ENCODE peak calls at places on chromosomes 12 and 14, in eight cellular contexts. H, Y, C, V, E, W, Z and M are unnamed samples.

GRCh38 chr12:2691001-2691339 is 103.8 kb upstream of the FKBP4 start:
- DNase-seq in H (peak; percentile 62), Y (peak; percentile 27), C (peak; percentile 72), V (peak; percentile 85), E (no peak), W (no peak), Z (peak; percentile 43), M (peak; percentile 69)

GRCh38 chr14:68444449-68445168 is 348.3 kb downstream of the ZFP36L1 start:
- DNase-seq in H (no peak), Y (peak; percentile 69), C (no peak), V (no peak), E (peak; percentile 69), W (no peak), Z (no peak), M (no peak)

GRCh38 chr14:97517566-97518234 is 720.5 kb downstream of the VRK1 start:
- DNase-seq in H (no peak), Y (no peak), C (no peak), V (no peak), E (no peak), W (no peak), Z (no peak), M (no peak)

GRCh38 chr12:122166422-122167327 is 7.3 kb downstream of the IL31 start:
- DNase-seq in H (no peak), Y (no peak), C (no peak), V (no peak), E (no peak), W (no peak), Z (peak; percentile 59), M (no peak)

GRCh38 chr14:67618617-67619063 is 1.1 kb upstream of the ARG2 start:
- DNase-seq in H (peak; percentile 78), Y (peak; percentile 87), C (no peak), V (no peak), E (no peak), W (peak; percentile 97), Z (no peak), M (peak; percentile 67)

GRCh38 chr12:116463366-116463765 is 95.8 kb upstream of the MAP1LC3B2 start:
- DNase-seq in H (no peak), Y (no peak), C (no peak), V (no peak), E (no peak), W (no peak), Z (no peak), M (no peak)

GRCh38 chr14:73745571-73746539 is 31.7 kb upstream of the PNMA1 start:
- DNase-seq in H (no peak), Y (no peak), C (no peak), V (no peak), E (no peak), W (no peak), Z (no peak), M (no peak)

GRCh38 chr12:6821674-6822433 is at the start of gene GPR162:
- DNase-seq in H (no peak), Y (peak; percentile 44), C (peak; percentile 77), V (no peak), E (peak; percentile 80), W (peak; percentile 73), Z (no peak), M (no peak)

GRCh38 chr14:101623077-101623372 is 61.7 kb downstream of the DIO3 start:
- DNase-seq in H (no peak), Y (no peak), C (no peak), V (no peak), E (no peak), W (no peak), Z (no peak), M (no peak)

GRCh38 chr14:97456958-97457357 is 659.8 kb downstream of the VRK1 start:
- DNase-seq in H (no peak), Y (no peak), C (no peak), V (no peak), E (no peak), W (no peak), Z (peak; percentile 39), M (peak; percentile 63)

GRCh38 chr14:100246809-100247428 is 8.0 kb downstream of the YY1 start:
- DNase-seq in H (peak; percentile 39), Y (peak; percentile 65), C (no peak), V (no peak), E (no peak), W (peak; percentile 61), Z (no peak), M (peak; percentile 27)

GRCh38 chr12:71499834-71500233 is 60.2 kb downstream of the LGR5 start:
- DNase-seq in H (no peak), Y (no peak), C (no peak), V (no peak), E (no peak), W (no peak), Z (no peak), M (no peak)

GRCh38 chr14:81127785-81128184 is 93.0 kb downstream of the GTF2A1 start:
- DNase-seq in H (no peak), Y (peak; percentile 69), C (no peak), V (no peak), E (no peak), W (no peak), Z (no peak), M (no peak)

GRCh38 chr12:11757531-11757930 is 108.1 kb downstream of the ETV6 start:
- DNase-seq in H (no peak), Y (no peak), C (no peak), V (no peak), E (no peak), W (no peak), Z (no peak), M (no peak)

GRCh38 chr12:104670439-104671406 is 214.0 kb downstream of the CHST11 start:
- DNase-seq in H (no peak), Y (no peak), C (no peak), V (no peak), E (no peak), W (no peak), Z (no peak), M (no peak)

GRCh38 chr12:6238875-6239274 is 38.7 kb downstream of the CD9 start:
- DNase-seq in H (no peak), Y (no peak), C (no peak), V (peak; percentile 9), E (peak; percentile 1), W (no peak), Z (no peak), M (no peak)

GRCh38 chr14:90968025-90968424 is 92.4 kb downstream of the RPS6KA5 start:
- DNase-seq in H (no peak), Y (no peak), C (no peak), V (no peak), E (no peak), W (no peak), Z (no peak), M (no peak)

GRCh38 chr12:97169922-97170321 is 262.9 kb downstream of the NEDD1 start:
- DNase-seq in H (no peak), Y (no peak), C (no peak), V (no peak), E (no peak), W (no peak), Z (no peak), M (no peak)

GRCh38 chr12:18103624-18104023 is 13.6 kb upstream of the RERGL start:
- DNase-seq in H (no peak), Y (no peak), C (no peak), V (no peak), E (no peak), W (no peak), Z (no peak), M (no peak)

GRCh38 chr14:102046337-102047278 is 40.2 kb downstream of the HSP90AA1 start:
- DNase-seq in H (peak; percentile 15), Y (peak; percentile 71), C (peak; percentile 93), V (no peak), E (peak; percentile 89), W (peak; percentile 27), Z (no peak), M (peak; percentile 17)

GRCh38 chr12:5499566-5500325 is 67.8 kb downstream of the NTF3 start:
- DNase-seq in H (no peak), Y (no peak), C (no peak), V (no peak), E (no peak), W (no peak), Z (no peak), M (no peak)

GRCh38 chr14:104527857-104528459 is 51.6 kb upstream of the C14orf180 start:
- DNase-seq in H (no peak), Y (no peak), C (no peak), V (no peak), E (no peak), W (no peak), Z (no peak), M (no peak)

GRCh38 chr14:68471029-68471963 is 321.6 kb downstream of the ZFP36L1 start:
- DNase-seq in H (no peak), Y (no peak), C (peak; percentile 43), V (no peak), E (no peak), W (no peak), Z (no peak), M (no peak)

GRCh38 chr12:116959845-116960514 is 49.2 kb downstream of the FBXW8 start:
- DNase-seq in H (no peak), Y (no peak), C (no peak), V (no peak), E (no peak), W (no peak), Z (peak; percentile 25), M (no peak)

GRCh38 chr12:132206093-132206434 is 61.8 kb downstream of the NOC4L start:
- DNase-seq in H (no peak), Y (no peak), C (no peak), V (no peak), E (no peak), W (no peak), Z (no peak), M (no peak)

GRCh38 chr14:22487401-22487800 is 101.6 kb downstream of the DAD1 start:
- DNase-seq in H (no peak), Y (no peak), C (no peak), V (no peak), E (no peak), W (no peak), Z (no peak), M (no peak)

GRCh38 chr12:43143278-43143677 is 408.7 kb downstream of the ADAMTS20 start:
- DNase-seq in H (no peak), Y (no peak), C (no peak), V (no peak), E (no peak), W (no peak), Z (no peak), M (no peak)

GRCh38 chr14:43413094-43413493 is 1094.0 kb downstream of the FSCB start:
- DNase-seq in H (no peak), Y (no peak), C (no peak), V (no peak), E (no peak), W (no peak), Z (no peak), M (no peak)

GRCh38 chr12:52280319-52280795 is 5.9 kb downstream of the KRT86 start:
- DNase-seq in H (no peak), Y (peak; percentile 29), C (no peak), V (no peak), E (no peak), W (peak; percentile 74), Z (no peak), M (no peak)

GRCh38 chr12:130557201-130557600 is 158.9 kb downstream of the RIMBP2 start:
- DNase-seq in H (no peak), Y (no peak), C (no peak), V (no peak), E (no peak), W (no peak), Z (no peak), M (no peak)

GRCh38 chr14:23114669-23115491 is 4.2 kb downstream of the CEBPE start:
- DNase-seq in H (no peak), Y (peak; percentile 9), C (no peak), V (no peak), E (no peak), W (peak; percentile 84), Z (no peak), M (no peak)